ENCODE peak calls at places on chromosomes 7 and 10, in seven cellular contexts. P is bronchial epithelial cell, W is hippocampal formation, F is iPS-NIHi11, S is OCI-M1, O is ovary, Y is A549. B is an unnamed sample.

GRCh38 chr10:48400129-48400849 is 93.8 kb downstream of the MAPK8 start:
- DNase-seq in P (peak), W (no peak), F (no peak), S (no peak), O (no peak), Y (no peak), B (no peak)

GRCh38 chr7:74454059-74454947 is 597 bp downstream of the GTF2IRD1 start:
- DNase-seq in P (no peak), W (no peak), F (peak), S (no peak), O (peak), Y (no peak), B (no peak)

GRCh38 chr10:83222832-83223742 is 916.2 kb upstream of the GHITM start:
- DNase-seq in P (no peak), W (no peak), F (no peak), S (no peak), O (no peak), Y (no peak), B (no peak)

GRCh38 chr7:5382281-5383041 is 41.2 kb downstream of the TNRC18 start:
- DNase-seq in P (no peak), W (no peak), F (peak), S (no peak), O (peak), Y (no peak), B (peak)

GRCh38 chr7:95628831-95629439 is 32.6 kb upstream of the PDK4 start:
- DNase-seq in P (no peak), W (no peak), F (no peak), S (no peak), O (no peak), Y (peak), B (no peak)

GRCh38 chr10:24891823-24892222 is 60.6 kb downstream of the PRTFDC1 start:
- DNase-seq in P (peak), W (no peak), F (no peak), S (no peak), O (no peak), Y (no peak), B (no peak)

GRCh38 chr10:44186150-44186549 is 198.7 kb downstream of the CXCL12 start:
- DNase-seq in P (no peak), W (no peak), F (no peak), S (no peak), O (no peak), Y (no peak), B (no peak)

GRCh38 chr10:32988604-32989003 is 30.6 kb upstream of the ITGB1 start:
- DNase-seq in P (no peak), W (no peak), F (no peak), S (no peak), O (no peak), Y (no peak), B (no peak)

GRCh38 chr10:96612052-96612830 is 25.4 kb upstream of the TM9SF3 start:
- DNase-seq in P (no peak), W (no peak), F (no peak), S (no peak), O (no peak), Y (no peak), B (no peak)

GRCh38 chr7:100156331-100157068 is 2.0 kb downstream of the TRAPPC14 start:
- DNase-seq in P (no peak), W (no peak), F (no peak), S (peak), O (no peak), Y (no peak), B (no peak)

GRCh38 chr7:140035400-140036223 is 27.1 kb downstream of the PARP12 start:
- DNase-seq in P (peak), W (no peak), F (no peak), S (no peak), O (no peak), Y (no peak), B (no peak)

GRCh38 chr7:2008936-2009540 is 223.7 kb downstream of the MAD1L1 start:
- DNase-seq in P (no peak), W (no peak), F (no peak), S (no peak), O (no peak), Y (no peak), B (no peak)

GRCh38 chr10:112720178-112720577 is 229.9 kb upstream of the TCF7L2 start:
- DNase-seq in P (no peak), W (no peak), F (no peak), S (no peak), O (no peak), Y (no peak), B (no peak)

GRCh38 chr10:79182763-79183467 is 114.1 kb downstream of the ZMIZ1 start:
- DNase-seq in P (no peak), W (no peak), F (no peak), S (no peak), O (no peak), Y (no peak), B (no peak)

GRCh38 chr10:123967626-123968243 is 76.1 kb upstream of the CPXM2 start:
- DNase-seq in P (peak), W (peak), F (peak), S (peak), O (peak), Y (peak), B (peak)

GRCh38 chr7:2431260-2431867 is 28.0 kb downstream of the CHST12 start:
- DNase-seq in P (no peak), W (no peak), F (peak), S (peak), O (no peak), Y (peak), B (no peak)

GRCh38 chr10:26566525-26567348 is 128.6 kb downstream of the APBB1IP start:
- DNase-seq in P (no peak), W (no peak), F (peak), S (no peak), O (no peak), Y (no peak), B (no peak)

GRCh38 chr7:44062903-44063295 is 2.5 kb downstream of the PGAM2 start:
- DNase-seq in P (no peak), W (no peak), F (no peak), S (no peak), O (no peak), Y (no peak), B (no peak)

GRCh38 chr10:77455538-77455937 is 182.1 kb downstream of the KCNMA1 start:
- DNase-seq in P (peak), W (no peak), F (no peak), S (no peak), O (no peak), Y (peak), B (no peak)

GRCh38 chr10:133528845-133529575 is 1.8 kb downstream of the CYP2E1 start:
- DNase-seq in P (no peak), W (no peak), F (no peak), S (peak), O (no peak), Y (no peak), B (no peak)

GRCh38 chr7:674454-675410 is 51.8 kb upstream of the DNAAF5 start:
- DNase-seq in P (no peak), W (no peak), F (no peak), S (no peak), O (peak), Y (no peak), B (peak)

GRCh38 chr7:111352319-111352718 is 210.0 kb downstream of the IMMP2L start:
- DNase-seq in P (no peak), W (no peak), F (no peak), S (no peak), O (no peak), Y (no peak), B (no peak)

GRCh38 chr10:109979215-109979614 is 28.6 kb upstream of the ADD3 start:
- DNase-seq in P (no peak), W (no peak), F (no peak), S (no peak), O (no peak), Y (no peak), B (no peak)

GRCh38 chr7:90412458-90413184 is 9.4 kb downstream of the CLDN12 start:
- DNase-seq in P (peak), W (no peak), F (peak), S (peak), O (no peak), Y (no peak), B (no peak)

GRCh38 chr7:45645141-45645969 is 71.2 kb downstream of the ADCY1 start:
- DNase-seq in P (no peak), W (no peak), F (no peak), S (no peak), O (no peak), Y (no peak), B (no peak)

GRCh38 chr7:51043461-51043860 is 260.8 kb upstream of the GRB10 start:
- DNase-seq in P (no peak), W (no peak), F (no peak), S (no peak), O (no peak), Y (no peak), B (no peak)

GRCh38 chr10:110802090-110802489 is 69.6 kb upstream of the PDCD4 start:
- DNase-seq in P (peak), W (no peak), F (no peak), S (no peak), O (no peak), Y (no peak), B (no peak)

GRCh38 chr10:96212911-96213310 is 58.5 kb downstream of the BLNK start:
- DNase-seq in P (no peak), W (no peak), F (no peak), S (no peak), O (no peak), Y (no peak), B (no peak)

GRCh38 chr10:48389272-48389671 is 82.8 kb downstream of the MAPK8 start:
- DNase-seq in P (no peak), W (no peak), F (no peak), S (peak), O (no peak), Y (no peak), B (no peak)

GRCh38 chr10:61837748-61838055 is 63.8 kb upstream of the ARID5B start:
- DNase-seq in P (no peak), W (no peak), F (no peak), S (no peak), O (no peak), Y (peak), B (no peak)